ENCODE peak calls at places on chromosomes 1 and 21, in five cellular contexts. Y is thyroid gland, O is HCT116, J is choroid plexus epithelial cell, A is NB4. N is an unnamed sample.
A peak's percentile ranks its signal among the peaks of the same experiment; 100 is the strongest.

GRCh38 chr1:23673086-23673813 is 18.4 kb upstream of the RPL11 start:
- DNase-seq in Y (peak; percentile 48), O (no peak), J (peak; percentile 54), A (peak; percentile 62), N (peak; percentile 88)

GRCh38 chr1:3402258-3403010 is 52.0 kb upstream of the ARHGEF16 start:
- DNase-seq in Y (no peak), O (no peak), J (no peak), A (no peak), N (peak; percentile 41)

GRCh38 chr21:35050348-35051286 is 1.5 kb upstream of the RUNX1 start:
- DNase-seq in Y (no peak), O (no peak), J (no peak), A (no peak), N (peak; percentile 40)

GRCh38 chr1:12511128-12511484 is 106.9 kb downstream of the DHRS3 start:
- DNase-seq in Y (no peak), O (no peak), J (no peak), A (no peak), N (no peak)

GRCh38 chr1:15355968-15356621 is 53.6 kb upstream of the EFHD2 start:
- DNase-seq in Y (no peak), O (peak; percentile 92), J (peak; percentile 55), A (no peak), N (peak; percentile 63)

GRCh38 chr1:61093525-61094137 is 11.3 kb downstream of the NFIA start:
- DNase-seq in Y (no peak), O (no peak), J (no peak), A (no peak), N (peak; percentile 73)

GRCh38 chr1:165152109-165152508 is 204.4 kb downstream of the LMX1A start:
- DNase-seq in Y (no peak), O (no peak), J (no peak), A (no peak), N (no peak)

GRCh38 chr21:34553199-34553952 is 41.4 kb upstream of the KCNE1 start:
- DNase-seq in Y (no peak), O (peak; percentile 10), J (peak; percentile 60), A (no peak), N (peak; percentile 86)

GRCh38 chr1:25619101-25619890 is 2.7 kb downstream of the MAN1C1 start:
- DNase-seq in Y (peak; percentile 51), O (no peak), J (peak; percentile 39), A (peak; percentile 56), N (no peak)

GRCh38 chr1:178450871-178451270 is 45.9 kb downstream of the CLEC20A start:
- DNase-seq in Y (no peak), O (no peak), J (peak; percentile 40), A (no peak), N (no peak)

GRCh38 chr1:68213843-68214242 is 18.5 kb downstream of the WLS start:
- DNase-seq in Y (peak; percentile 67), O (no peak), J (peak; percentile 92), A (no peak), N (peak; percentile 83)

GRCh38 chr1:237042892-237043576 is 1.1 kb downstream of the RYR2 start:
- DNase-seq in Y (peak; percentile 68), O (no peak), J (no peak), A (no peak), N (no peak)

GRCh38 chr21:17270234-17270633 is 242.6 kb upstream of the CXADR start:
- DNase-seq in Y (peak; percentile 41), O (no peak), J (peak; percentile 85), A (peak; percentile 19), N (peak; percentile 72)

GRCh38 chr21:17789660-17790059 is 29.5 kb downstream of the C21orf91 start:
- DNase-seq in Y (no peak), O (no peak), J (no peak), A (peak; percentile 30), N (no peak)

GRCh38 chr1:19043579-19044443 is 87.3 kb upstream of the IFFO2 start:
- DNase-seq in Y (no peak), O (no peak), J (no peak), A (no peak), N (no peak)

GRCh38 chr1:94792473-94792875 is 27.7 kb upstream of the SLC44A3 start:
- DNase-seq in Y (no peak), O (no peak), J (peak; percentile 75), A (peak; percentile 86), N (peak; percentile 87)

GRCh38 chr1:34342334-34342733 is 165.6 kb downstream of the C1orf94 start:
- DNase-seq in Y (no peak), O (no peak), J (no peak), A (no peak), N (no peak)

GRCh38 chr1:62782197-62782886 is 1.6 kb upstream of the ATG4C start:
- DNase-seq in Y (no peak), O (no peak), J (peak; percentile 82), A (peak; percentile 41), N (peak; percentile 75)

GRCh38 chr1:192448026-192448578 is 127.5 kb upstream of the RGS1 start:
- DNase-seq in Y (no peak), O (no peak), J (peak; percentile 34), A (no peak), N (no peak)

GRCh38 chr1:156583821-156584622 is 4.5 kb downstream of the TTC24 start:
- DNase-seq in Y (peak; percentile 78), O (peak; percentile 83), J (peak; percentile 95), A (peak; percentile 86), N (peak; percentile 86)

GRCh38 chr1:21622466-21623315 is 46.5 kb downstream of the RAP1GAP start:
- DNase-seq in Y (peak; percentile 77), O (no peak), J (no peak), A (peak; percentile 12), N (no peak)

GRCh38 chr1:53734650-53735211 is 4.2 kb downstream of the GLIS1 start:
- DNase-seq in Y (no peak), O (no peak), J (peak; percentile 85), A (no peak), N (peak; percentile 80)

GRCh38 chr1:8603220-8603616 is 214.2 kb downstream of the RERE start:
- DNase-seq in Y (no peak), O (no peak), J (peak; percentile 24), A (no peak), N (peak; percentile 63)

GRCh38 chr1:93771843-93772242 is 90.2 kb upstream of the BCAR3 start:
- DNase-seq in Y (no peak), O (no peak), J (no peak), A (no peak), N (no peak)

GRCh38 chr1:93766451-93766850 is 84.8 kb upstream of the BCAR3 start:
- DNase-seq in Y (no peak), O (no peak), J (no peak), A (no peak), N (no peak)

GRCh38 chr1:93770640-93771039 is 89.0 kb upstream of the BCAR3 start:
- DNase-seq in Y (no peak), O (no peak), J (no peak), A (peak; percentile 31), N (peak; percentile 24)

GRCh38 chr1:93768380-93768863 is 86.8 kb upstream of the BCAR3 start:
- DNase-seq in Y (no peak), O (no peak), J (no peak), A (peak; percentile 8), N (no peak)

GRCh38 chr1:93769767-93770166 is 88.1 kb upstream of the BCAR3 start:
- DNase-seq in Y (no peak), O (no peak), J (no peak), A (no peak), N (no peak)
- H3K4me3 ChIP-seq in Y (no peak overlapping the region), O (no peak overlapping the region), J (no peak overlapping the region), A (no peak overlapping the region), N (no peak overlapping the region)

GRCh38 chr1:86687595-86687994 is 16.8 kb upstream of the SH3GLB1 start:
- DNase-seq in Y (no peak), O (no peak), J (peak; percentile 28), A (no peak), N (peak; percentile 31)
- TF ChIP-seq CTCF in Y (no peak), O (peak; percentile 59), J (peak; percentile 11), A (no peak), N (no peak)

GRCh38 chr1:184755226-184756065 is 788 bp upstream of the EDEM3 start:
- DNase-seq in Y (no peak), O (no peak), J (peak; percentile 62), A (peak; percentile 57), N (peak; percentile 51)

GRCh38 chr1:184754479-184755225 is at the start of gene EDEM3:
- DNase-seq in Y (peak; percentile 99), O (peak; percentile 97), J (peak; percentile 100), A (peak; percentile 99), N (peak; percentile 99)

GRCh38 chr1:184753608-184754478 is 815 bp downstream of the EDEM3 start:
- DNase-seq in Y (peak; percentile 32), O (no peak), J (peak; percentile 39), A (peak; percentile 73), N (peak; percentile 26)

GRCh38 chr1:184753093-184753492 is 1.6 kb downstream of the EDEM3 start:
- DNase-seq in Y (no peak), O (no peak), J (no peak), A (no peak), N (no peak)

GRCh38 chr1:184752656-184753055 is 2.0 kb downstream of the EDEM3 start:
- DNase-seq in Y (no peak), O (no peak), J (no peak), A (peak; percentile 82), N (no peak)
- H3K4me3 ChIP-seq in Y (no peak overlapping the region), O (no peak overlapping the region), J (no peak overlapping the region), A (peak overlapping the region; percentile 95), N (no peak overlapping the region)

GRCh38 chr1:206001476-206001888 is 1.7 kb downstream of the RAB7B start:
- DNase-seq in Y (peak; percentile 34), O (peak; percentile 73), J (peak; percentile 94), A (peak; percentile 94), N (peak; percentile 97)
- TF ChIP-seq CTCF in Y (no peak), O (no peak), J (no peak), A (no peak), N (peak; percentile 1)